ENCODE peak calls at places on chromosomes 3 and 15, in five cellular contexts. O is GM04504, T is glutamatergic neuron, K is KG1, U is EH. V is an unnamed sample.

GRCh38 chr3:11690863-11691833 is 47.4 kb upstream of the VGLL4 start:
- DNase-seq in O (no peak), T (no peak), K (no peak), U (peak; percentile 62), V (no peak)

GRCh38 chr3:18446067-18446793 is 21.1 kb upstream of the SATB1 start:
- DNase-seq in O (no peak), T (no peak), K (no peak), U (no peak), V (no peak)

GRCh38 chr3:111851511-111851954 is 7.5 kb upstream of the PHLDB2 start:
- DNase-seq in O (peak; percentile 35), T (no peak), K (no peak), U (peak; percentile 97), V (peak; percentile 71)

GRCh38 chr15:77617507-77618285 is 15.0 kb downstream of the LINGO1 start:
- DNase-seq in O (no peak), T (no peak), K (no peak), U (peak; percentile 27), V (peak; percentile 88)

GRCh38 chr3:72738752-72739520 is 109.3 kb downstream of the SHQ1 start:
- DNase-seq in O (no peak), T (peak; percentile 66), K (no peak), U (peak; percentile 23), V (peak; percentile 86)

GRCh38 chr15:68650901-68651709 is 72.3 kb downstream of the CORO2B start:
- DNase-seq in O (no peak), T (peak; percentile 97), K (no peak), U (peak; percentile 40), V (peak; percentile 91)

GRCh38 chr3:48561045-48561736 is 2.4 kb downstream of the UCN2 start:
- DNase-seq in O (no peak), T (peak; percentile 81), K (no peak), U (peak; percentile 83), V (peak; percentile 97)

GRCh38 chr3:170049146-170050000 is 11.6 kb downstream of the GPR160 start:
- DNase-seq in O (no peak), T (no peak), K (no peak), U (peak; percentile 11), V (peak; percentile 85)

GRCh38 chr15:49865925-49866757 is 245.3 kb downstream of the DTWD1 start:
- DNase-seq in O (no peak), T (no peak), K (no peak), U (peak; percentile 50), V (no peak)

GRCh38 chr3:158111861-158112260 is 2.0 kb downstream of the RSRC1 start:
- DNase-seq in O (no peak), T (no peak), K (no peak), U (no peak), V (no peak)

V was measured in osteoblast.